ENCODE peak calls at places on chromosomes 16 and 17, in seven cellular contexts. One of them, this sample, is unnamed.

GRCh38 chr17:8825802-8826201 is 26.6 kb upstream of the MFSD6L start:
- DNase-seq in upper lobe of left lung: no peak
- DNase-seq in endothelial cell: no peak
- DNase-seq in body of pancreas: no peak
- DNase-seq in GM12864: no peak
- DNase-seq in IMR-90: no peak
- DNase-seq in HL-60: no peak
- DNase-seq in this sample: no peak

GRCh38 chr17:46821482-46822387 is 3.2 kb upstream of the WNT3 start:
- DNase-seq in GM12864: no peak
- DNase-seq in HL-60: no peak
- DNase-seq in body of pancreas: no peak
- DNase-seq in IMR-90: no peak
- DNase-seq in endothelial cell: no peak
- DNase-seq in upper lobe of left lung: no peak
- DNase-seq in this sample: no peak

GRCh38 chr17:58956997-58957724 is 149.5 kb downstream of the TRIM37 start:
- DNase-seq in upper lobe of left lung: no peak
- DNase-seq in GM12864: no peak
- DNase-seq in body of pancreas: no peak
- DNase-seq in endothelial cell: no peak
- DNase-seq in IMR-90: peak; percentile 67
- DNase-seq in HL-60: no peak
- DNase-seq in this sample: no peak

GRCh38 chr17:27396941-27397340 is 59.3 kb upstream of the KSR1 start:
- DNase-seq in endothelial cell: no peak
- DNase-seq in upper lobe of left lung: peak; percentile 42
- DNase-seq in HL-60: peak; percentile 18
- DNase-seq in IMR-90: peak; percentile 42
- DNase-seq in GM12864: no peak
- DNase-seq in body of pancreas: no peak
- DNase-seq in this sample: no peak

GRCh38 chr17:66098040-66098439 is 93.9 kb downstream of the CEP112 start:
- DNase-seq in GM12864: no peak
- DNase-seq in endothelial cell: no peak
- DNase-seq in HL-60: no peak
- DNase-seq in body of pancreas: no peak
- DNase-seq in IMR-90: peak; percentile 58
- DNase-seq in upper lobe of left lung: no peak
- DNase-seq in this sample: no peak

GRCh38 chr16:30688701-30689100 is 10.3 kb upstream of the SRCAP start:
- DNase-seq in upper lobe of left lung: no peak
- DNase-seq in endothelial cell: no peak
- DNase-seq in body of pancreas: no peak
- DNase-seq in HL-60: no peak
- DNase-seq in IMR-90: no peak
- DNase-seq in GM12864: no peak
- DNase-seq in this sample: no peak

GRCh38 chr17:42997390-42997983 is 732 bp upstream of the RPL27 start:
- DNase-seq in upper lobe of left lung: no peak
- DNase-seq in HL-60: no peak
- DNase-seq in endothelial cell: no peak
- DNase-seq in IMR-90: no peak
- DNase-seq in GM12864: no peak
- DNase-seq in body of pancreas: no peak
- DNase-seq in this sample: no peak

GRCh38 chr17:50908860-50909764 is 43.0 kb upstream of the TOB1 start:
- DNase-seq in GM12864: no peak
- DNase-seq in endothelial cell: no peak
- DNase-seq in HL-60: peak; percentile 61
- DNase-seq in body of pancreas: peak; percentile 97
- DNase-seq in IMR-90: no peak
- DNase-seq in upper lobe of left lung: peak; percentile 84
- DNase-seq in this sample: no peak

GRCh38 chr17:34308376-34308775 is 10.9 kb upstream of the CCL8 start:
- DNase-seq in HL-60: no peak
- DNase-seq in endothelial cell: no peak
- DNase-seq in IMR-90: no peak
- DNase-seq in upper lobe of left lung: no peak
- DNase-seq in body of pancreas: no peak
- DNase-seq in GM12864: no peak
- DNase-seq in this sample: no peak

GRCh38 chr17:57559634-57560387 is 185.3 kb downstream of the CCDC182 start:
- DNase-seq in body of pancreas: no peak
- DNase-seq in HL-60: peak; percentile 20
- DNase-seq in upper lobe of left lung: no peak
- DNase-seq in endothelial cell: no peak
- DNase-seq in GM12864: no peak
- DNase-seq in IMR-90: no peak
- DNase-seq in this sample: no peak
- TF ChIP-seq CTCF in body of pancreas: no peak
- TF ChIP-seq CTCF in HL-60: no peak
- TF ChIP-seq CTCF in upper lobe of left lung: no peak
- TF ChIP-seq CTCF in endothelial cell: no peak
- TF ChIP-seq CTCF in GM12864: no peak
- TF ChIP-seq CTCF in IMR-90: no peak
- TF ChIP-seq CTCF in this sample: no peak

GRCh38 chr16:22122239-22122638 is 29.9 kb downstream of the VWA3A start:
- DNase-seq in IMR-90: no peak
- DNase-seq in body of pancreas: no peak
- DNase-seq in HL-60: no peak
- DNase-seq in GM12864: no peak
- DNase-seq in endothelial cell: no peak
- DNase-seq in upper lobe of left lung: no peak
- DNase-seq in this sample: no peak

GRCh38 chr16:22123759-22124490 is 31.6 kb downstream of the VWA3A start:
- DNase-seq in upper lobe of left lung: no peak
- DNase-seq in GM12864: no peak
- DNase-seq in body of pancreas: no peak
- DNase-seq in IMR-90: no peak
- DNase-seq in HL-60: no peak
- DNase-seq in endothelial cell: no peak
- DNase-seq in this sample: no peak

GRCh38 chr16:22120440-22120839 is 28.1 kb downstream of the VWA3A start:
- DNase-seq in HL-60: no peak
- DNase-seq in upper lobe of left lung: no peak
- DNase-seq in body of pancreas: no peak
- DNase-seq in IMR-90: no peak
- DNase-seq in GM12864: no peak
- DNase-seq in endothelial cell: no peak
- DNase-seq in this sample: no peak

GRCh38 chr16:22124583-22125284 is 32.4 kb downstream of the VWA3A start:
- DNase-seq in GM12864: no peak
- DNase-seq in HL-60: no peak
- DNase-seq in IMR-90: no peak
- DNase-seq in body of pancreas: no peak
- DNase-seq in upper lobe of left lung: no peak
- DNase-seq in endothelial cell: no peak
- DNase-seq in this sample: no peak

DNA sequence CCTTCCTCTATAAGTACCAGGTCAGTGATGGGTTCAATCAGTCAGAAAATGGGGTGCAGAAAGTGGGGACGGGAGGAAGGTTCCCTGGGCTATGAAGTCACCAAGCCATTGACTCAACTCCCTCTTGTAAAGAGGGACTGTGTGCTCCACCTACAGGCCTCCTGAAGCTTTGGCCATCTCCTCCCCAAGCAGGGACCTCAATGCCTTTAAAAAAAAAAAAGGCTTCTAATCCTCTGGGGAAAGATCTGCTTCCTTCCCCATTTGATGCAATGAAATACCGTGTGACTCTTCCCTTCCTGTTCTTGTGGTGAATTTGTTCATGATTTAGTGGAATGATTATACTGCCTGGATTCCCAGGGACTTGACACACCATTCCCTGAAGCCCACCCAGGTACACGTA is 30.8 kb downstream of the VWA3A start:
- DNase-seq in body of pancreas: no peak
- DNase-seq in GM12864: no peak
- DNase-seq in IMR-90: no peak
- DNase-seq in HL-60: peak; percentile 57
- DNase-seq in upper lobe of left lung: no peak
- DNase-seq in endothelial cell: no peak
- DNase-seq in this sample: no peak
- TF ChIP-seq CTCF in body of pancreas: no peak
- TF ChIP-seq CTCF in GM12864: no peak
- TF ChIP-seq CTCF in IMR-90: no peak
- TF ChIP-seq CTCF in HL-60: peak; percentile 46
- TF ChIP-seq CTCF in upper lobe of left lung: no peak
- TF ChIP-seq CTCF in endothelial cell: no peak
- TF ChIP-seq CTCF in this sample: no peak

GRCh38 chr17:54891176-54891821 is 9.4 kb upstream of the TOM1L1 start:
- DNase-seq in endothelial cell: peak; percentile 23
- DNase-seq in HL-60: peak; percentile 11
- DNase-seq in body of pancreas: peak; percentile 53
- DNase-seq in GM12864: no peak
- DNase-seq in IMR-90: peak; percentile 73
- DNase-seq in upper lobe of left lung: no peak
- DNase-seq in this sample: no peak
- TF ChIP-seq CTCF in endothelial cell: peak; percentile 56
- TF ChIP-seq CTCF in HL-60: no peak
- TF ChIP-seq CTCF in body of pancreas: peak; percentile 55
- TF ChIP-seq CTCF in GM12864: peak; percentile 34
- TF ChIP-seq CTCF in IMR-90: peak; percentile 68
- TF ChIP-seq CTCF in upper lobe of left lung: peak; percentile 17
- TF ChIP-seq CTCF in this sample: peak; percentile 82

DNA sequence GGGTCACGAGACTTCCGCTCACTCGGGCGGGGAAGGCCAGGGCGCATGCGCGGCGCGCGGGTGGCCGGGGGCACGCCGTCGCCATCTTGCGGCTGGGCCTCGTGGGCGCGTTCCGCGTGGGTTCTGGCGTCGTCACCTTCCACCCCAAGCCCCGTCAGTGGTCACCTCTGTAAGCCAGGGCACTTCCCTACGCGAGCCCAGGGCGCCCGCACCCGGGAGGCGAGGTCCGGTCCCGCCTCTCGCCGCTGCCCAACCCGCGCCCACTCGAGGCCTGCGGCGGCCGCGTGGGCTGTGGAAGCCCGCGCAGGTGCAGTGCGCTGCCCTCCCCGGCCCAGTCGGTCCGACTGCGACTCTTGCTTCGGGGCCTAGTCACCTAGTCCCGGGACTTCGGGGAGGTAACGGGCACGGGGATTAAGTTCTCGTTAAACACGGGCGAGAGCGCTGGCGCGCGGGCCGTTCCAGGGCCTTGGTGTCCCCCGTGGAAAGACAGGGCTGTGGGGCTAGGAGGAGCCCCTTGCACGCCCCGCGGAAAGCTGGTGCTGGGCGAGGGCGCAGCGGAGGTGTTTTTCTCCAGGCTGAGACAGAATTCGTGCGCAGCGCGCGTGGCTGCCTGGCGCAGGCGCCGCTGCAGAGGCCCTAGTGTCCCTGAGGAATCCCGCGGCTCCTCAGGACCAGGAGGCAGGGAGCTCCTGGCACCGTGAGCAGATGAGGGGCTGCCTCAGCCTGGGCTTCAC is 417 bp upstream of the ARHGDIA start:
- DNase-seq in upper lobe of left lung: peak; percentile 92
- DNase-seq in body of pancreas: peak; percentile 60
- DNase-seq in HL-60: peak; percentile 91
- DNase-seq in GM12864: peak; percentile 63
- DNase-seq in endothelial cell: peak; percentile 91
- DNase-seq in IMR-90: peak; percentile 83
- DNase-seq in this sample: peak; percentile 95
- TF ChIP-seq CTCF in upper lobe of left lung: peak; percentile 57
- TF ChIP-seq CTCF in body of pancreas: peak; percentile 13
- TF ChIP-seq CTCF in HL-60: no peak
- TF ChIP-seq CTCF in GM12864: peak; percentile 29
- TF ChIP-seq CTCF in endothelial cell: no peak
- TF ChIP-seq CTCF in IMR-90: peak; percentile 30
- TF ChIP-seq CTCF in this sample: peak; percentile 27

GRCh38 chr17:80008848-80009247 is 26.8 kb downstream of the TBC1D16 start:
- DNase-seq in HL-60: no peak
- DNase-seq in body of pancreas: no peak
- DNase-seq in endothelial cell: no peak
- DNase-seq in upper lobe of left lung: no peak
- DNase-seq in IMR-90: no peak
- DNase-seq in GM12864: no peak
- DNase-seq in this sample: no peak
- TF ChIP-seq CTCF in HL-60: no peak
- TF ChIP-seq CTCF in body of pancreas: no peak
- TF ChIP-seq CTCF in endothelial cell: no peak
- TF ChIP-seq CTCF in upper lobe of left lung: no peak
- TF ChIP-seq CTCF in IMR-90: no peak
- TF ChIP-seq CTCF in GM12864: no peak
- TF ChIP-seq CTCF in this sample: no peak

DNA sequence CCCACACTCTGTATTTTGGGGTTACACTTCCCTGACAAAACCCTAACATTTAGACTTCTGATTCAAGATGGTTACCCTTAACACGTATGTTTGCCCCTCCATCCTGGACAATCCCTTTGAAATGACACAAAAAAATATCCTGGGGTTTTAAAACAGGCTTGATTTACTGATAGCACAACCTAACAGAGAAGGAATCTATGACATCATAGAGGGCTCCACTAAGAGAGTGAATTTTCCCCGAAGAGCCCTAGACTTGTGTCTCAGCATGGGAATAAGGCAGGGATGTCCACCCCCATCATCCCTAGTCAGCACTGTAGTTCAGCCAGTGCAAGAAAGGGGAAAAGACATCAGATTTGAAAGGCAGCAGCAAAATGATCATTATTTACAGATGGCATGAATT is 15.8 kb upstream of the SRCIN1 start:
- DNase-seq in upper lobe of left lung: no peak
- DNase-seq in IMR-90: no peak
- DNase-seq in endothelial cell: no peak
- DNase-seq in GM12864: no peak
- DNase-seq in body of pancreas: no peak
- DNase-seq in HL-60: no peak
- DNase-seq in this sample: no peak
- TF ChIP-seq CTCF in upper lobe of left lung: no peak
- TF ChIP-seq CTCF in IMR-90: no peak
- TF ChIP-seq CTCF in endothelial cell: no peak
- TF ChIP-seq CTCF in GM12864: no peak
- TF ChIP-seq CTCF in body of pancreas: no peak
- TF ChIP-seq CTCF in HL-60: no peak
- TF ChIP-seq CTCF in this sample: no peak

DNA sequence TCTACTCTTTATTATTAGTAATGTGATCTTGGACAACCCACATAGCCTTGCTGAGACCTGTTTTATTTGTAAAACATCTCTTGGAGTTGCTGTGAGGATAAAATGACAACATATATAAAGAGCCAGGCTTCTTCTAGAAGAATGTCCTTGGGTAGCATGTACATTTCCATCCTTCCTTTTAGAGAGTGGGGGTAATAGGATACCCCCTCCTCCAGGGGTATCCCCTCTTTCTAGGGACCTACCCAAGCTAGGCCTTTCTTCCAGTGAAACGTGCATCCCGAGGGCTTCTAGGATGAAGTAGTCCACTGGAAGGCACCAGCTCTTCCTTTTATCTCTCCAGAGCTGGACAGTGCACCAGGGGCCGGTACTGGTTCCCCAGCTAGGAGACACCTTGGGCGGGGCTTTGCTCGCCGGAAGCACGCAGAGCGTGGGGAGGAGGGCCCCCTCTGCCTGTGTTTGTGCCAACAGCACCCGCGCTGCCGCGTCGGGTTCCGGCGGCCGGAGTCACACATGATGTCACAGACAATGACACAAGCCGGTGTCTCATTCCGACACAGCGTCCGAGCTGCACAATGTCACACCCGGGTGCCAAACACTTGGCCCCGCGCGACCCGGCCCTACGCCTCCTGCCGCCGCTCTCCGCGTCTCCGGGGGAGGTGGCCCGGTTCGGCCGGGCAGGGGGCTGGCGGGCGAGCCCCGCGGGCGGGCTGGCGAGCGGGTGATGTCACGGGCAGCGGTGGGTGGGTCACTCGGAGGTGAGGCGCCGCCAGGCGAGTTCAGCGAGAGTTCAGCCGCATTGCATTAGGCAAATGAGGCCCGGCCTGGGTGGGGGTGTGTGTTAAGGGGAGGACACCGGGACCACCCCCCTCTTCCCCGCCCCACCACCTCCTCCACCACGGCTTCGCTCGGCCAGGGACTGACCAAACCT is 23.4 kb downstream of the GJD3 start:
- DNase-seq in upper lobe of left lung: peak; percentile 97
- DNase-seq in endothelial cell: peak; percentile 71
- DNase-seq in GM12864: peak; percentile 49
- DNase-seq in IMR-90: peak; percentile 73
- DNase-seq in HL-60: peak; percentile 85
- DNase-seq in body of pancreas: peak; percentile 91
- DNase-seq in this sample: peak; percentile 86
- TF ChIP-seq CTCF in upper lobe of left lung: peak; percentile 64
- TF ChIP-seq CTCF in endothelial cell: no peak
- TF ChIP-seq CTCF in GM12864: peak; percentile 16
- TF ChIP-seq CTCF in IMR-90: no peak
- TF ChIP-seq CTCF in HL-60: no peak
- TF ChIP-seq CTCF in body of pancreas: peak; percentile 14
- TF ChIP-seq CTCF in this sample: peak; percentile 17

This sample was measured in type B pancreatic cell.